ENCODE peak calls at places on chromosomes 5 and 9, in five cellular contexts. A is lower lobe of right lung, Z is IMR-90, W is heart right ventricle, L is H9. S is an unnamed sample.

GRCh38 chr5:153629496-153629895 is 139.0 kb downstream of the GRIA1 start:
- DNase-seq in A (no peak), Z (no peak), W (no peak), L (no peak), S (no peak)

GRCh38 chr9:116209406-116210116 is 56.0 kb downstream of the PAPPA start:
- DNase-seq in A (no peak), Z (no peak), W (no peak), L (no peak), S (no peak)

GRCh38 chr5:161546463-161547301 is at the start of gene GABRB2:
- DNase-seq in A (peak; percentile 58), Z (no peak), W (peak; percentile 13), L (peak; percentile 45), S (peak; percentile 54)

GRCh38 chr9:109918359-109919163 is 138.6 kb downstream of the PALM2AKAP2 start:
- DNase-seq in A (no peak), Z (no peak), W (no peak), L (no peak), S (no peak)

GRCh38 chr5:33685873-33686550 is 205.8 kb downstream of the ADAMTS12 start:
- DNase-seq in A (no peak), Z (no peak), W (no peak), L (peak; percentile 50), S (no peak)

GRCh38 chr9:107588393-107588792 is 98.8 kb upstream of the KLF4 start:
- DNase-seq in A (no peak), Z (no peak), W (no peak), L (no peak), S (no peak)

GRCh38 chr5:10989577-10990263 is 228.7 kb upstream of the DAP start:
- DNase-seq in A (no peak), Z (no peak), W (peak; percentile 27), L (no peak), S (no peak)

GRCh38 chr9:137147793-137148160 is 8.8 kb downstream of the GRIN1 start:
- DNase-seq in A (no peak), Z (no peak), W (no peak), L (no peak), S (no peak)

GRCh38 chr9:115633099-115633498 is 515.1 kb upstream of the TNC start:
- DNase-seq in A (no peak), Z (peak; percentile 33), W (no peak), L (no peak), S (no peak)

GRCh38 chr9:73370053-73370452 is 218.4 kb downstream of the ANXA1 start:
- DNase-seq in A (no peak), Z (no peak), W (no peak), L (no peak), S (no peak)

DNA sequence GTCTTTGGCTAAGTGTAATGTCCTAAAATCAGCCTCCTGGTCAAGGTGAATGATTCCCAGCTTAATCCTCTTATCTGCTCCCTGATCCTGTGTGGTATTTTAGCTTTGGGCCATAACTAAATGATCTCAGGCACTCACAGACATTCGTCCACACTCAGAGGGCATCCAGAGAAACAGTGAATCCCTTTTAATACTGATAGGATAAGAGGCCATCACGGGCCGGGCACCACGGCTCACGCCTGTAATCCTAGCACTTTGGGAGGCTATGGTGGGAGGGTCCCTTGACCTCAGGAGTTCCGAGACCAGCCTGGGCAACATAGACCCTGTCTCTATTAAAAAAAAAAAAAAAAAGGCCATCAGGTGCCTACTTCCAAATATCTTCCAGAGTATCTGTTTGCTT is 6.3 kb downstream of the PDCL start:
- DNase-seq in A (no peak), Z (no peak), W (no peak), L (no peak), S (no peak)
- H3K4me1 ChIP-seq in A (peaks cover 74% of the 10 kb centered on the region), Z (peaks cover 17% of the 10 kb centered on the region), W (peaks cover 47% of the 10 kb centered on the region), L (no peaks in the 10 kb centered on the region), S (peaks cover 24% of the 10 kb centered on the region)

GRCh38 chr5:124658867-124659557 is 87.4 kb downstream of the ZNF608 start:
- DNase-seq in A (no peak), Z (no peak), W (no peak), L (no peak), S (no peak)
- H3K4me1 ChIP-seq in A (peaks cover 81% of the 10 kb centered on the region), Z (peaks cover 38% of the 10 kb centered on the region), W (peaks cover 89% of the 10 kb centered on the region), L (peaks cover 25% of the 10 kb centered on the region), S (peaks cover 77% of the 10 kb centered on the region)

GRCh38 chr5:132465095-132465707 is 25.4 kb downstream of the IRF1 start:
- DNase-seq in A (no peak), Z (no peak), W (no peak), L (no peak), S (no peak)

GRCh38 chr5:132468665-132469379 is 21.8 kb downstream of the IRF1 start:
- DNase-seq in A (no peak), Z (peak; percentile 26), W (no peak), L (no peak), S (no peak)

GRCh38 chr5:132466453-132467291 is 23.9 kb downstream of the IRF1 start:
- DNase-seq in A (peak; percentile 83), Z (peak; percentile 17), W (no peak), L (no peak), S (peak; percentile 37)

GRCh38 chr5:132469380-132470372 is 20.9 kb downstream of the IRF1 start:
- DNase-seq in A (no peak), Z (peak; percentile 35), W (no peak), L (no peak), S (no peak)

DNA sequence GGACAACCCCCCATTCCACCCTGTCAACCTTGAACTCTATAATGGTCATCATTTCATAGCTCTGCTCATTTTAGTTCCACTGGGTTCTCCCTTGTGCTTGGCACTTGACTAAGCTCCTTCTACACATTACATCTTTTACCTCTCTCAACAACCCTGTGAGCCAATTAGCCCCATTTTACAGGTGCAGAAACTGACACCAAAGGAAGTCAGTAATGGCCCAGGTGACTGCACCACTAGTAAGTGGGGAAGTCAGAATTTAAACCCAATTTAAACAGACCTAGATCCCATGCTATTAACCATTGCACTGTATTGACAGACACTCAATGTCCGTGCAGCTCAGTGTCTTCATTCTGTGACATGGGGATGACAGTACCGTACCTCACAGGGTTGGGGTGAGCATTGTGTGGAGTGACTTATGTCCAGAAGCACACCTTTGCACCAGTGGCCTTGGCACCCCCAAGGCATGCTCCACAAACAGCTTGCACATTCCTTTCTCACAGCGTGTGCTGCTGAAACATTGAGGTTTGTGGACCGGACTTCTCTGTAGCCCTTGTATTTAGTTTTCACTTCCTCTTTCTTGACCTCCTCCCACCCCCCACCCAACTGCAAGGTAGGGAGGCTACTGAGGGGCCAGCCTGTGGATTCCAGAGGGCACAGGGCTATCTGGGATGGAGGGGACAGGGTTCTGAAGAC is 23.1 kb downstream of the IRF1 start:
- DNase-seq in A (no peak), Z (no peak), W (no peak), L (no peak), S (no peak)
- H3K4me1 ChIP-seq in A (peaks cover 96% of the 10 kb centered on the region), Z (peaks cover 28% of the 10 kb centered on the region), W (peaks cover 86% of the 10 kb centered on the region), L (peaks cover 12% of the 10 kb centered on the region), S (peaks cover 17% of the 10 kb centered on the region)

DNA sequence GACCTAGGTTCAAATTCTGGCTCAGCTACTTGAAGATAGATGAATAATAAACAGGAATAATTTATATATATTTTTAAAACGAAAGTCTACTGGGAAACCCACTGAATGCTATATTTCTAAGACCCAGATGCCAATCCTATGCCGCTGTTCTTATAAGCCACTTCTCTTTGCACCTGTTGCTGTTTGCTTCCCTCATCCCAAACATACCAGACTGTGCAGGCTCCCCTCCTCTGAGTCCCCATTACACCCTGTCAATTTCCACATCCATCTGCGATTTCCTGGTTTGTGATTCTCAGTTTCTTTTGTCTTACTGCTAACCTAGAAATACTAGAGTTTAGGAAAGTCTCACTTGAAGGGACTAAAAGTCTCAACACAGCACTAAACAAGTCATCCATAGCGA is 92.8 kb upstream of the CAST start:
- DNase-seq in A (no peak), Z (no peak), W (no peak), L (no peak), S (no peak)
- H3K4me1 ChIP-seq in A (peaks cover 7% of the 10 kb centered on the region), Z (peaks cover 17% of the 10 kb centered on the region), W (peaks cover 3% of the 10 kb centered on the region), L (no peaks in the 10 kb centered on the region), S (peaks cover 3% of the 10 kb centered on the region)

GRCh38 chr9:27749838-27750237 is 176.6 kb upstream of the C9orf72 start:
- DNase-seq in A (no peak), Z (no peak), W (no peak), L (peak; percentile 87), S (no peak)
- H3K4me1 ChIP-seq in A (no peaks in the 10 kb centered on the region), Z (no peaks in the 10 kb centered on the region), W (no peaks in the 10 kb centered on the region), L (peaks cover 16% of the 10 kb centered on the region), S (no peaks in the 10 kb centered on the region)

S was measured in psoas muscle.